ENCODE peak calls at places on chromosomes 4 and X, in ten cellular contexts. One of them, this sample, is unnamed.

GRCh38 chrX:37998586-37999267 is 7.6 kb upstream of the SYTL5 start:
- DNase-seq in IMR-90: peak; percentile 80
- DNase-seq in mesothelial cell of epicardium: no peak
- DNase-seq in dorsolateral prefrontal cortex: no peak
- DNase-seq in osteocyte: no peak
- DNase-seq in prostate gland: no peak
- DNase-seq in brain microvascular endothelial cell: peak; percentile 56
- DNase-seq in nephron progenitor cell: no peak
- DNase-seq in NB4: no peak
- DNase-seq in A549: no peak
- DNase-seq in this sample: no peak

GRCh38 chr4:95572304-95572991 is 23.7 kb upstream of the UNC5C start:
- DNase-seq in IMR-90: no peak
- DNase-seq in brain microvascular endothelial cell: peak; percentile 60
- DNase-seq in prostate gland: no peak
- DNase-seq in NB4: peak; percentile 69
- DNase-seq in osteocyte: no peak
- DNase-seq in nephron progenitor cell: peak; percentile 34
- DNase-seq in A549: no peak
- DNase-seq in dorsolateral prefrontal cortex: no peak
- DNase-seq in mesothelial cell of epicardium: no peak
- DNase-seq in this sample: no peak

GRCh38 chr4:43560047-43560446 is 667.5 kb downstream of the GRXCR1 start:
- DNase-seq in prostate gland: no peak
- DNase-seq in dorsolateral prefrontal cortex: no peak
- DNase-seq in nephron progenitor cell: no peak
- DNase-seq in IMR-90: no peak
- DNase-seq in mesothelial cell of epicardium: no peak
- DNase-seq in osteocyte: no peak
- DNase-seq in brain microvascular endothelial cell: no peak
- DNase-seq in NB4: no peak
- DNase-seq in A549: no peak
- DNase-seq in this sample: no peak

GRCh38 chrX:67545772-67546495 is 2.1 kb downstream of the AR start:
- DNase-seq in mesothelial cell of epicardium: no peak
- DNase-seq in nephron progenitor cell: peak; percentile 40
- DNase-seq in NB4: peak; percentile 1
- DNase-seq in dorsolateral prefrontal cortex: no peak
- DNase-seq in brain microvascular endothelial cell: no peak
- DNase-seq in A549: peak; percentile 18
- DNase-seq in IMR-90: no peak
- DNase-seq in prostate gland: peak; percentile 4
- DNase-seq in osteocyte: peak; percentile 84
- DNase-seq in this sample: no peak

GRCh38 chr4:186780291-186781031 is 56.8 kb upstream of the FAT1 start:
- DNase-seq in brain microvascular endothelial cell: no peak
- DNase-seq in mesothelial cell of epicardium: no peak
- DNase-seq in nephron progenitor cell: no peak
- DNase-seq in NB4: no peak
- DNase-seq in IMR-90: peak; percentile 10
- DNase-seq in dorsolateral prefrontal cortex: no peak
- DNase-seq in prostate gland: no peak
- DNase-seq in A549: no peak
- DNase-seq in osteocyte: no peak
- DNase-seq in this sample: no peak

GRCh38 chr4:37666625-37667071 is 19.5 kb downstream of the RELL1 start:
- DNase-seq in IMR-90: peak; percentile 95
- DNase-seq in nephron progenitor cell: no peak
- DNase-seq in osteocyte: no peak
- DNase-seq in mesothelial cell of epicardium: no peak
- DNase-seq in NB4: peak; percentile 19
- DNase-seq in brain microvascular endothelial cell: peak; percentile 86
- DNase-seq in dorsolateral prefrontal cortex: no peak
- DNase-seq in prostate gland: no peak
- DNase-seq in A549: peak; percentile 87
- DNase-seq in this sample: no peak

GRCh38 chr4:169042608-169043007 is 32.6 kb upstream of the CBR4 start:
- DNase-seq in A549: no peak
- DNase-seq in brain microvascular endothelial cell: no peak
- DNase-seq in osteocyte: no peak
- DNase-seq in mesothelial cell of epicardium: no peak
- DNase-seq in dorsolateral prefrontal cortex: no peak
- DNase-seq in IMR-90: no peak
- DNase-seq in NB4: no peak
- DNase-seq in nephron progenitor cell: no peak
- DNase-seq in prostate gland: no peak
- DNase-seq in this sample: no peak

GRCh38 chrX:32041181-32041580 is 969.3 kb upstream of the FTHL17 start:
- DNase-seq in nephron progenitor cell: no peak
- DNase-seq in osteocyte: no peak
- DNase-seq in IMR-90: no peak
- DNase-seq in NB4: no peak
- DNase-seq in A549: no peak
- DNase-seq in brain microvascular endothelial cell: no peak
- DNase-seq in dorsolateral prefrontal cortex: peak; percentile 14
- DNase-seq in mesothelial cell of epicardium: no peak
- DNase-seq in prostate gland: no peak
- DNase-seq in this sample: no peak

GRCh38 chr4:174490356-174490969 is 31.8 kb downstream of the HPGD start:
- DNase-seq in NB4: no peak
- DNase-seq in A549: peak; percentile 63
- DNase-seq in nephron progenitor cell: no peak
- DNase-seq in prostate gland: no peak
- DNase-seq in osteocyte: no peak
- DNase-seq in mesothelial cell of epicardium: no peak
- DNase-seq in brain microvascular endothelial cell: peak; percentile 54
- DNase-seq in dorsolateral prefrontal cortex: no peak
- DNase-seq in IMR-90: peak; percentile 0
- DNase-seq in this sample: no peak

GRCh38 chr4:31370866-31371465 is 650.8 kb downstream of the PCDH7 start:
- DNase-seq in prostate gland: peak; percentile 14
- DNase-seq in NB4: peak; percentile 63
- DNase-seq in osteocyte: no peak
- DNase-seq in nephron progenitor cell: peak; percentile 16
- DNase-seq in brain microvascular endothelial cell: peak; percentile 16
- DNase-seq in IMR-90: peak; percentile 28
- DNase-seq in A549: peak; percentile 32
- DNase-seq in mesothelial cell of epicardium: no peak
- DNase-seq in dorsolateral prefrontal cortex: no peak
- DNase-seq in this sample: no peak
- TF ChIP-seq CTCF in prostate gland: peak; percentile 76
- TF ChIP-seq CTCF in NB4: peak; percentile 76
- TF ChIP-seq CTCF in osteocyte: peak; percentile 88
- TF ChIP-seq CTCF in nephron progenitor cell: peak; percentile 79
- TF ChIP-seq CTCF in brain microvascular endothelial cell: peak; percentile 73
- TF ChIP-seq CTCF in IMR-90: peak; percentile 57
- TF ChIP-seq CTCF in A549: peak; percentile 44
- TF ChIP-seq CTCF in mesothelial cell of epicardium: peak; percentile 88
- TF ChIP-seq CTCF in dorsolateral prefrontal cortex: peak; percentile 77
- TF ChIP-seq CTCF in this sample: peak; percentile 19

GRCh38 chrX:95076449-95076848 is 1402.4 kb downstream of the FAM133A start:
- DNase-seq in mesothelial cell of epicardium: no peak
- DNase-seq in brain microvascular endothelial cell: peak; percentile 1
- DNase-seq in dorsolateral prefrontal cortex: no peak
- DNase-seq in IMR-90: peak; percentile 10
- DNase-seq in A549: peak; percentile 30
- DNase-seq in prostate gland: no peak
- DNase-seq in nephron progenitor cell: peak; percentile 7
- DNase-seq in NB4: peak; percentile 43
- DNase-seq in osteocyte: no peak
- DNase-seq in this sample: no peak
- TF ChIP-seq CTCF in mesothelial cell of epicardium: no peak
- TF ChIP-seq CTCF in brain microvascular endothelial cell: peak; percentile 66
- TF ChIP-seq CTCF in dorsolateral prefrontal cortex: peak; percentile 34
- TF ChIP-seq CTCF in IMR-90: peak; percentile 63
- TF ChIP-seq CTCF in A549: peak; percentile 24
- TF ChIP-seq CTCF in prostate gland: no peak
- TF ChIP-seq CTCF in nephron progenitor cell: peak; percentile 47
- TF ChIP-seq CTCF in NB4: peak; percentile 55
- TF ChIP-seq CTCF in osteocyte: peak; percentile 61
- TF ChIP-seq CTCF in this sample: no peak

GRCh38 chr4:156800463-156800862 is 171.1 kb downstream of the PDGFC start:
- DNase-seq in IMR-90: no peak
- DNase-seq in dorsolateral prefrontal cortex: no peak
- DNase-seq in mesothelial cell of epicardium: no peak
- DNase-seq in brain microvascular endothelial cell: no peak
- DNase-seq in nephron progenitor cell: no peak
- DNase-seq in prostate gland: no peak
- DNase-seq in A549: no peak
- DNase-seq in NB4: no peak
- DNase-seq in osteocyte: no peak
- DNase-seq in this sample: no peak
- TF ChIP-seq CTCF in IMR-90: no peak
- TF ChIP-seq CTCF in dorsolateral prefrontal cortex: no peak
- TF ChIP-seq CTCF in mesothelial cell of epicardium: peak; percentile 32
- TF ChIP-seq CTCF in brain microvascular endothelial cell: peak; percentile 13
- TF ChIP-seq CTCF in nephron progenitor cell: no peak
- TF ChIP-seq CTCF in prostate gland: no peak
- TF ChIP-seq CTCF in A549: no peak
- TF ChIP-seq CTCF in NB4: no peak
- TF ChIP-seq CTCF in osteocyte: no peak
- TF ChIP-seq CTCF in this sample: no peak

GRCh38 chrX:135713795-135714194 is 356 bp downstream of the CT45A1 start:
- DNase-seq in A549: no peak
- DNase-seq in nephron progenitor cell: no peak
- DNase-seq in osteocyte: no peak
- DNase-seq in NB4: no peak
- DNase-seq in prostate gland: no peak
- DNase-seq in IMR-90: no peak
- DNase-seq in mesothelial cell of epicardium: no peak
- DNase-seq in brain microvascular endothelial cell: no peak
- DNase-seq in dorsolateral prefrontal cortex: no peak
- DNase-seq in this sample: no peak

DNA sequence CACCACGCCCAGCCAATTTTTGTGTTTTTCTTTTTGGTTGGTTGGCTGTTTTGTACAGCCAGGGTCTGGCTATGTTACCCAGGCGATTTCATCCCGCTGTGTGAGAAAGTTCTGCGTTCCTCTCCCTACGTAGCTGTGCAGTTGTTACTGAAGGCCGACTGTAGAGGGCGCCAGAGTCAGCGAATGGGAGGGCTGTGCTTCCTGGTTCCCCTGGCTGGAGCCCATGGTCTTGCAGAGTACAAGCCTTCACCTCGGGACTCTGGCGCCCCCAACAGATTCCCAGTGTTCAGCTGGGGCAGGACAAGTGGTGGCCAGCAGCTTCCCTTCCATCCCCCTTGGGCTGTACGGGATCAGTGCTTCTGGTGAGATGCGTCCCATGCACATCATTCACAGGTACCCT is 5.6 kb upstream of the CT45A1 start:
- DNase-seq in nephron progenitor cell: peak; percentile 3
- DNase-seq in brain microvascular endothelial cell: no peak
- DNase-seq in osteocyte: no peak
- DNase-seq in mesothelial cell of epicardium: no peak
- DNase-seq in IMR-90: no peak
- DNase-seq in prostate gland: no peak
- DNase-seq in NB4: peak; percentile 61
- DNase-seq in dorsolateral prefrontal cortex: no peak
- DNase-seq in A549: peak; percentile 60
- DNase-seq in this sample: no peak
- TF ChIP-seq CTCF in nephron progenitor cell: no peak
- TF ChIP-seq CTCF in brain microvascular endothelial cell: peak; percentile 17
- TF ChIP-seq CTCF in osteocyte: peak; percentile 16
- TF ChIP-seq CTCF in mesothelial cell of epicardium: no peak
- TF ChIP-seq CTCF in IMR-90: peak; percentile 11
- TF ChIP-seq CTCF in prostate gland: no peak
- TF ChIP-seq CTCF in NB4: peak; percentile 62
- TF ChIP-seq CTCF in dorsolateral prefrontal cortex: no peak
- TF ChIP-seq CTCF in A549: no peak
- TF ChIP-seq CTCF in this sample: no peak

DNA sequence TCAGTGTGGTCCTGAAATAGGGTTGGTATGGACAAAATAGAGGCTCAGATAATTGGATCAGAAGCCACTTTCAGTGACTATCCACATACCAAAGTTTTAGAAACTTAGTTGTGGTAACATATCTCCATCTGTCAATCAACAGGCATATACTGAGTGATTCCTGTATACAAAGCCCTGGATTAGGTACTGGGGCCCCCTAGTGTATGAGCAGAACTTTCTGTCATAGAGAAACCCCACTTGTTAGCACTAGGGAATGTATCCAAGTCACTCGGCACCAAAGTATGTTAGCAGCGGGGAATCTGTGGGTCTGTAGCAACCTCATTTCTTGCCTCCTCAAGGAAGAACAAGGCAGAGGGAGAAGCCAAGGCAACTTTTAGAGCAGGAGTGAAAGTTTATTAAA is 50.7 kb downstream of the MAP7D3 start:
- DNase-seq in brain microvascular endothelial cell: no peak
- DNase-seq in prostate gland: no peak
- DNase-seq in NB4: peak; percentile 15
- DNase-seq in osteocyte: no peak
- DNase-seq in nephron progenitor cell: no peak
- DNase-seq in A549: peak; percentile 29
- DNase-seq in IMR-90: peak; percentile 58
- DNase-seq in dorsolateral prefrontal cortex: no peak
- DNase-seq in mesothelial cell of epicardium: no peak
- DNase-seq in this sample: no peak
- TF ChIP-seq CTCF in brain microvascular endothelial cell: peak; percentile 61
- TF ChIP-seq CTCF in prostate gland: no peak
- TF ChIP-seq CTCF in NB4: peak; percentile 18
- TF ChIP-seq CTCF in osteocyte: peak; percentile 47
- TF ChIP-seq CTCF in nephron progenitor cell: no peak
- TF ChIP-seq CTCF in A549: peak; percentile 42
- TF ChIP-seq CTCF in IMR-90: peak; percentile 45
- TF ChIP-seq CTCF in dorsolateral prefrontal cortex: peak; percentile 15
- TF ChIP-seq CTCF in mesothelial cell of epicardium: no peak
- TF ChIP-seq CTCF in this sample: no peak

This sample was measured in natural killer cell.